ENCODE peak calls at places on chromosome 1, in six cellular contexts. One of them, this sample, is unnamed.

GRCh38 chr1:192786617-192787016 is 22.2 kb upstream of the RGS2 start:
- DNase-seq in Peyer's patch: no peak
- DNase-seq in left lung: no peak
- DNase-seq in activated naive CD4-positive, alpha-beta T cell: no peak
- DNase-seq in NCI-H1092 treated with DMSO at 0.1 percent for 48 hours: no peak
- DNase-seq in nephron progenitor cell: no peak
- DNase-seq in this sample: no peak

GRCh38 chr1:210344706-210345105 is 16.0 kb downstream of the HHAT start:
- DNase-seq in Peyer's patch: no peak
- DNase-seq in activated naive CD4-positive, alpha-beta T cell: no peak
- DNase-seq in nephron progenitor cell: no peak
- DNase-seq in left lung: no peak
- DNase-seq in NCI-H1092 treated with DMSO at 0.1 percent for 48 hours: no peak
- DNase-seq in this sample: no peak

GRCh38 chr1:173418107-173418985 is 58.8 kb upstream of the PRDX6 start:
- DNase-seq in nephron progenitor cell: no peak
- DNase-seq in activated naive CD4-positive, alpha-beta T cell: no peak
- DNase-seq in NCI-H1092 treated with DMSO at 0.1 percent for 48 hours: no peak
- DNase-seq in Peyer's patch: peak; percentile 67
- DNase-seq in left lung: no peak
- DNase-seq in this sample: no peak

GRCh38 chr1:201358596-201358995 is 18.9 kb downstream of the TNNT2 start:
- DNase-seq in NCI-H1092 treated with DMSO at 0.1 percent for 48 hours: no peak
- DNase-seq in left lung: no peak
- DNase-seq in Peyer's patch: no peak
- DNase-seq in activated naive CD4-positive, alpha-beta T cell: no peak
- DNase-seq in nephron progenitor cell: no peak
- DNase-seq in this sample: no peak

GRCh38 chr1:21799730-21800129 is 12.3 kb upstream of the LDLRAD2 start:
- DNase-seq in NCI-H1092 treated with DMSO at 0.1 percent for 48 hours: no peak
- DNase-seq in activated naive CD4-positive, alpha-beta T cell: no peak
- DNase-seq in left lung: no peak
- DNase-seq in Peyer's patch: no peak
- DNase-seq in nephron progenitor cell: no peak
- DNase-seq in this sample: no peak

GRCh38 chr1:4407851-4408250 is 246.6 kb upstream of the AJAP1 start:
- DNase-seq in nephron progenitor cell: no peak
- DNase-seq in left lung: no peak
- DNase-seq in activated naive CD4-positive, alpha-beta T cell: no peak
- DNase-seq in NCI-H1092 treated with DMSO at 0.1 percent for 48 hours: no peak
- DNase-seq in Peyer's patch: no peak
- DNase-seq in this sample: no peak

GRCh38 chr1:20682571-20683236 is 21.5 kb upstream of the DDOST start:
- DNase-seq in NCI-H1092 treated with DMSO at 0.1 percent for 48 hours: peak; percentile 72
- DNase-seq in activated naive CD4-positive, alpha-beta T cell: no peak
- DNase-seq in Peyer's patch: no peak
- DNase-seq in nephron progenitor cell: no peak
- DNase-seq in left lung: no peak
- DNase-seq in this sample: no peak

GRCh38 chr1:213615226-213615881 is 372.4 kb upstream of the PROX1 start:
- DNase-seq in activated naive CD4-positive, alpha-beta T cell: no peak
- DNase-seq in NCI-H1092 treated with DMSO at 0.1 percent for 48 hours: no peak
- DNase-seq in Peyer's patch: no peak
- DNase-seq in nephron progenitor cell: no peak
- DNase-seq in left lung: no peak
- DNase-seq in this sample: no peak

GRCh38 chr1:223500560-223501425 is 107.6 kb downstream of the CCDC185 start:
- DNase-seq in NCI-H1092 treated with DMSO at 0.1 percent for 48 hours: no peak
- DNase-seq in activated naive CD4-positive, alpha-beta T cell: no peak
- DNase-seq in Peyer's patch: no peak
- DNase-seq in left lung: peak; percentile 78
- DNase-seq in nephron progenitor cell: no peak
- DNase-seq in this sample: no peak

GRCh38 chr1:18549131-18549530 is 68.4 kb downstream of the KLHDC7A start:
- DNase-seq in activated naive CD4-positive, alpha-beta T cell: no peak
- DNase-seq in Peyer's patch: no peak
- DNase-seq in NCI-H1092 treated with DMSO at 0.1 percent for 48 hours: no peak
- DNase-seq in nephron progenitor cell: no peak
- DNase-seq in left lung: no peak
- DNase-seq in this sample: no peak

GRCh38 chr1:226452981-226453380 is 45.1 kb upstream of the PARP1 start:
- DNase-seq in Peyer's patch: no peak
- DNase-seq in activated naive CD4-positive, alpha-beta T cell: no peak
- DNase-seq in left lung: no peak
- DNase-seq in nephron progenitor cell: no peak
- DNase-seq in NCI-H1092 treated with DMSO at 0.1 percent for 48 hours: no peak
- DNase-seq in this sample: no peak

GRCh38 chr1:181986907-181987305 is 74.6 kb downstream of the ZNF648 start:
- DNase-seq in activated naive CD4-positive, alpha-beta T cell: no peak
- DNase-seq in NCI-H1092 treated with DMSO at 0.1 percent for 48 hours: no peak
- DNase-seq in nephron progenitor cell: no peak
- DNase-seq in left lung: no peak
- DNase-seq in Peyer's patch: no peak
- DNase-seq in this sample: no peak

GRCh38 chr1:111769517-111770146 is 13.9 kb downstream of the DDX20 start:
- DNase-seq in nephron progenitor cell: peak; percentile 37
- DNase-seq in left lung: no peak
- DNase-seq in activated naive CD4-positive, alpha-beta T cell: no peak
- DNase-seq in Peyer's patch: peak; percentile 72
- DNase-seq in NCI-H1092 treated with DMSO at 0.1 percent for 48 hours: peak; percentile 51
- DNase-seq in this sample: no peak

GRCh38 chr1:155856975-155857930 is at the start of gene GON4L:
- DNase-seq in nephron progenitor cell: peak; percentile 80
- DNase-seq in Peyer's patch: peak; percentile 96
- DNase-seq in activated naive CD4-positive, alpha-beta T cell: peak; percentile 69
- DNase-seq in NCI-H1092 treated with DMSO at 0.1 percent for 48 hours: peak; percentile 96
- DNase-seq in left lung: peak; percentile 91
- DNase-seq in this sample: peak; percentile 59

GRCh38 chr1:29282135-29282923 is 46.0 kb downstream of the PTPRU start:
- DNase-seq in nephron progenitor cell: no peak
- DNase-seq in Peyer's patch: no peak
- DNase-seq in NCI-H1092 treated with DMSO at 0.1 percent for 48 hours: no peak
- DNase-seq in left lung: no peak
- DNase-seq in activated naive CD4-positive, alpha-beta T cell: no peak
- DNase-seq in this sample: no peak

GRCh38 chr1:52678961-52679897 is 18.9 kb downstream of the COA7 start:
- DNase-seq in NCI-H1092 treated with DMSO at 0.1 percent for 48 hours: no peak
- DNase-seq in nephron progenitor cell: no peak
- DNase-seq in activated naive CD4-positive, alpha-beta T cell: no peak
- DNase-seq in left lung: no peak
- DNase-seq in Peyer's patch: no peak
- DNase-seq in this sample: no peak

GRCh38 chr1:85311818-85312217 is 35.4 kb upstream of the BCL10 start:
- DNase-seq in nephron progenitor cell: no peak
- DNase-seq in activated naive CD4-positive, alpha-beta T cell: no peak
- DNase-seq in NCI-H1092 treated with DMSO at 0.1 percent for 48 hours: no peak
- DNase-seq in left lung: no peak
- DNase-seq in Peyer's patch: no peak
- DNase-seq in this sample: no peak

This sample was measured in cortex of kidney.